ENCODE peak calls at places on chromosomes 1 and 21, in six cellular contexts. K, L, G, Y, U and Z are unnamed samples.

GRCh38 chr1:153991151-153991472 is 550 bp downstream of the RPS27 start:
- DNase-seq in K (no peak), L (no peak), G (no peak), Y (no peak), U (no peak), Z (no peak)

GRCh38 chr1:178532392-178532791 is 19.5 kb downstream of the TEX35 start:
- DNase-seq in K (peak; percentile 77), L (peak; percentile 89), G (no peak), Y (peak; percentile 57), U (peak; percentile 54), Z (peak; percentile 79)

GRCh38 chr1:26290061-26290415 is 10.2 kb downstream of the SH3BGRL3 start:
- DNase-seq in K (no peak), L (no peak), G (no peak), Y (no peak), U (no peak), Z (no peak)

GRCh38 chr1:86419277-86419903 is 4.6 kb upstream of the CLCA2 start:
- DNase-seq in K (peak; percentile 52), L (peak; percentile 25), G (no peak), Y (no peak), U (no peak), Z (peak; percentile 20)

GRCh38 chr1:231684333-231685244 is 58.0 kb downstream of the DISC1 start:
- DNase-seq in K (no peak), L (no peak), G (no peak), Y (no peak), U (no peak), Z (no peak)

GRCh38 chr1:17538428-17539130 is 919 bp upstream of the ARHGEF10L start:
- DNase-seq in K (no peak), L (no peak), G (no peak), Y (peak; percentile 50), U (no peak), Z (no peak)

GRCh38 chr1:176903474-176903873 is 261.0 kb downstream of the ASTN1 start:
- DNase-seq in K (no peak), L (no peak), G (no peak), Y (no peak), U (no peak), Z (no peak)

GRCh38 chr1:218336353-218336752 is 8.8 kb upstream of the TGFB2 start:
- DNase-seq in K (no peak), L (no peak), G (no peak), Y (no peak), U (no peak), Z (no peak)

GRCh38 chr21:41663805-41664788 is 102.8 kb downstream of the RIPK4 start:
- DNase-seq in K (no peak), L (no peak), G (peak; percentile 26), Y (peak; percentile 80), U (no peak), Z (no peak)

GRCh38 chr1:44170281-44170823 is 28.9 kb upstream of the KLF18 start:
- DNase-seq in K (no peak), L (peak; percentile 34), G (no peak), Y (no peak), U (no peak), Z (no peak)

GRCh38 chr1:147651466-147651865 is 18.9 kb downstream of the ACP6 start:
- DNase-seq in K (no peak), L (no peak), G (no peak), Y (no peak), U (no peak), Z (no peak)

GRCh38 chr1:22739648-22740385 is 29.2 kb downstream of the EPHB2 start:
- DNase-seq in K (no peak), L (peak; percentile 56), G (no peak), Y (no peak), U (no peak), Z (no peak)

GRCh38 chr1:215393476-215393875 is 173.6 kb upstream of the KCTD3 start:
- DNase-seq in K (no peak), L (no peak), G (no peak), Y (no peak), U (no peak), Z (no peak)

GRCh38 chr1:182281541-182281940 is 110.0 kb downstream of the GLUL start:
- DNase-seq in K (no peak), L (peak; percentile 31), G (no peak), Y (no peak), U (no peak), Z (no peak)

GRCh38 chr21:18164933-18165332 is 79.7 kb upstream of the CHODL start:
- DNase-seq in K (no peak), L (no peak), G (no peak), Y (no peak), U (no peak), Z (no peak)

GRCh38 chr1:114691061-114691460 is 4.3 kb downstream of the AMPD1 start:
- DNase-seq in K (no peak), L (no peak), G (no peak), Y (no peak), U (no peak), Z (no peak)

GRCh38 chr1:8858112-8858668 is 20.3 kb downstream of the ENO1 start:
- DNase-seq in K (no peak), L (no peak), G (no peak), Y (peak; percentile 83), U (no peak), Z (no peak)

GRCh38 chr1:39816431-39817090 is 27.9 kb upstream of the BMP8B start:
- DNase-seq in K (peak; percentile 46), L (peak; percentile 86), G (peak; percentile 55), Y (peak; percentile 49), U (peak; percentile 43), Z (peak; percentile 60)

GRCh38 chr1:55150880-55151582 is 64.1 kb downstream of the USP24 start:
- DNase-seq in K (no peak), L (no peak), G (peak; percentile 8), Y (no peak), U (no peak), Z (no peak)

GRCh38 chr1:220818421-220819173 is 31.9 kb downstream of the MTARC1 start:
- DNase-seq in K (no peak), L (no peak), G (no peak), Y (no peak), U (peak; percentile 38), Z (no peak)

GRCh38 chr1:179021873-179022272 is 3.8 kb upstream of the FAM20B start:
- DNase-seq in K (no peak), L (no peak), G (no peak), Y (peak; percentile 18), U (no peak), Z (no peak)

GRCh38 chr21:37560385-37560784 is 193.8 kb downstream of the DYRK1A start:
- DNase-seq in K (no peak), L (no peak), G (no peak), Y (no peak), U (no peak), Z (no peak)

GRCh38 chr1:184387069-184387870 is 441 bp downstream of the C1orf21 start:
- DNase-seq in K (peak; percentile 22), L (peak; percentile 29), G (no peak), Y (no peak), U (no peak), Z (peak; percentile 13)

GRCh38 chr1:76843821-76844448 is 23.3 kb upstream of the ST6GALNAC5 start:
- DNase-seq in K (no peak), L (no peak), G (no peak), Y (no peak), U (no peak), Z (no peak)

GRCh38 chr1:40849801-40850592 is 12.2 kb downstream of the CITED4 start:
- DNase-seq in K (peak; percentile 53), L (peak; percentile 79), G (peak; percentile 62), Y (peak; percentile 43), U (no peak), Z (peak; percentile 61)

DNA sequence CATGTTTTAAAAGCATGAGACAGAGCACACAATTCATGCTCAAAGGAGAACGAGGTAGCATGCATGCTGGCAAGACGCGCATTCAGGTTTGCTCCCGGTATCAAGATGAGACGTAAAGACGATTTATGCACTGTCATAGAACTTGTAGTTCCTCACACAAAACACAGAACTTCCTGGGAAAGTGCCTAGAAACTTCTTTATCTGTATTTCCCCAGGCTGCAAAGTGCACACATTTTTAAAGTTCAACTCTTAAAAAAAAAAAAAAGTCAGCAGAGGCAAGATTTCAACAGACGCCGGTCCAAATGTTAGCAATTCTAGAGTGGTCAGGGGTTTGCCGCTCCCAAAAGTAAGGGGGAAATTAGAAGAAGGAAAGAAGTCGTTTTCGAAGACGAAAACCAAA is 83.8 kb downstream of the TM2D1 start:
- DNase-seq in K (no peak), L (no peak), G (no peak), Y (no peak), U (no peak), Z (no peak)
- TF ChIP-seq TAF1 in K (no peak), L (no peak), G (no peak), Y (no peak), U (no peak), Z (no peak)

GRCh38 chr1:103523346-103523745 is 2.2 kb upstream of the RNPC3 start:
- DNase-seq in K (no peak), L (no peak), G (no peak), Y (no peak), U (no peak), Z (no peak)

GRCh38 chr1:103527331-103527730 is 1.8 kb downstream of the RNPC3 start:
- DNase-seq in K (no peak), L (no peak), G (no peak), Y (no peak), U (no peak), Z (no peak)

GRCh38 chr1:103525114-103525606 is 339 bp upstream of the RNPC3 start:
- DNase-seq in K (no peak), L (peak; percentile 73), G (no peak), Y (peak; percentile 48), U (no peak), Z (peak; percentile 5)

GRCh38 chr1:103529746-103530145 is 4.2 kb downstream of the RNPC3 start:
- DNase-seq in K (no peak), L (no peak), G (no peak), Y (no peak), U (no peak), Z (no peak)

GRCh38 chr1:103525607-103526507 is at the start of gene RNPC3:
- DNase-seq in K (peak; percentile 32), L (peak; percentile 94), G (peak; percentile 63), Y (peak; percentile 83), U (peak; percentile 31), Z (peak; percentile 31)
- TF ChIP-seq POLR2A in K (peak; percentile 63), L (peak; percentile 87), G (peak; percentile 64), Y (peak; percentile 56), U (peak; percentile 43), Z (peak; percentile 63)

GRCh38 chr1:155017021-155017945 is 14.7 kb downstream of the ZBTB7B start:
- DNase-seq in K (peak; percentile 86), L (peak; percentile 92), G (peak; percentile 47), Y (peak; percentile 88), U (peak; percentile 89), Z (peak; percentile 88)

GRCh38 chr1:155017946-155018316 is 15.3 kb downstream of the ZBTB7B start:
- DNase-seq in K (peak; percentile 72), L (peak; percentile 41), G (no peak), Y (no peak), U (no peak), Z (no peak)

GRCh38 chr1:155022136-155022926 is 11.2 kb downstream of the DCST2 start:
- DNase-seq in K (no peak), L (no peak), G (no peak), Y (no peak), U (no peak), Z (no peak)

GRCh38 chr1:155018617-155019348 is 14.8 kb downstream of the DCST2 start:
- DNase-seq in K (no peak), L (no peak), G (no peak), Y (no peak), U (no peak), Z (no peak)

GRCh38 chr1:155019377-155020245 is 14.0 kb downstream of the DCST2 start:
- DNase-seq in K (no peak), L (no peak), G (no peak), Y (no peak), U (no peak), Z (no peak)
- TF ChIP-seq POLR2AphosphoS5 in K (no peak), L (no peak), G (no peak), Y (no peak), U (no peak), Z (no peak)

GRCh38 chr1:244337839-244338238 is 113.9 kb downstream of the ADSS2 start:
- DNase-seq in K (no peak), L (no peak), G (no peak), Y (no peak), U (no peak), Z (no peak)
- TF ChIP-seq TAF1 in K (no peak), L (no peak), G (no peak), Y (no peak), U (no peak), Z (no peak)